ENCODE peak calls at places on chromosomes 4 and X, in four cellular contexts. H is HCT116, F is ovary, C is transverse colon. R is an unnamed sample.

GRCh38 chr4:23614284-23614892 is 275.5 kb downstream of the PPARGC1A start:
- DNase-seq in F (no peak), C (no peak), H (no peak), R (peak; percentile 53)

GRCh38 chr4:148164529-148164928 is 277.7 kb downstream of the NR3C2 start:
- DNase-seq in C (no peak), F (no peak), H (no peak), R (no peak)

GRCh38 chr4:155026715-155027114 is 181.7 kb upstream of the NPY2R start:
- DNase-seq in C (no peak), H (no peak), F (no peak), R (no peak)

GRCh38 chrX:69501433-69501832 is 2.7 kb upstream of the NALF2 start:
- DNase-seq in C (no peak), F (no peak), H (peak; percentile 48), R (no peak)

GRCh38 chr4:128393111-128393704 is 105.6 kb upstream of the PGRMC2 start:
- DNase-seq in C (no peak), H (no peak), F (no peak), R (no peak)

GRCh38 chr4:106584590-106584989 is 216.0 kb upstream of the GIMD1 start:
- DNase-seq in C (no peak), H (no peak), F (no peak), R (no peak)

GRCh38 chrX:41407816-41408215 is 39.3 kb upstream of the NYX start:
- DNase-seq in F (no peak), C (no peak), H (no peak), R (no peak)

GRCh38 chr4:137238456-137238855 is 293.8 kb downstream of the PCDH18 start:
- DNase-seq in H (no peak), F (no peak), C (no peak), R (no peak)

GRCh38 chrX:21885568-21885967 is 29.8 kb downstream of the YY2 start:
- DNase-seq in C (no peak), H (no peak), F (no peak), R (no peak)

GRCh38 chr4:89482248-89482647 is 174.6 kb upstream of the GPRIN3 start:
- DNase-seq in H (peak; percentile 68), C (no peak), F (no peak), R (no peak)

GRCh38 chrX:77389891-77390290 is 57.3 kb upstream of the FGF16 start:
- DNase-seq in C (no peak), H (no peak), F (no peak), R (no peak)

GRCh38 chr4:120923201-120923522 is 636 bp upstream of the PRDM5 start:
- DNase-seq in F (no peak), C (no peak), H (no peak), R (no peak)

GRCh38 chr4:120920666-120921065 is 1.9 kb downstream of the PRDM5 start:
- DNase-seq in F (no peak), H (no peak), C (no peak), R (no peak)

GRCh38 chr4:120921456-120922389 is 803 bp downstream of the PRDM5 start:
- DNase-seq in F (peak; percentile 81), H (no peak), C (peak; percentile 73), R (peak; percentile 66)

GRCh38 chr4:120924931-120925330 is 2.4 kb upstream of the PRDM5 start:
- DNase-seq in F (no peak), H (no peak), C (no peak), R (no peak)

GRCh38 chr4:120922390-120923200 is at the start of gene PRDM5:
- DNase-seq in C (peak; percentile 49), F (peak; percentile 89), H (no peak), R (peak; percentile 66)
- TF ChIP-seq POLR2A in C (no peak), F (peak; percentile 46), H (no peak), R (peak; percentile 59)

DNA sequence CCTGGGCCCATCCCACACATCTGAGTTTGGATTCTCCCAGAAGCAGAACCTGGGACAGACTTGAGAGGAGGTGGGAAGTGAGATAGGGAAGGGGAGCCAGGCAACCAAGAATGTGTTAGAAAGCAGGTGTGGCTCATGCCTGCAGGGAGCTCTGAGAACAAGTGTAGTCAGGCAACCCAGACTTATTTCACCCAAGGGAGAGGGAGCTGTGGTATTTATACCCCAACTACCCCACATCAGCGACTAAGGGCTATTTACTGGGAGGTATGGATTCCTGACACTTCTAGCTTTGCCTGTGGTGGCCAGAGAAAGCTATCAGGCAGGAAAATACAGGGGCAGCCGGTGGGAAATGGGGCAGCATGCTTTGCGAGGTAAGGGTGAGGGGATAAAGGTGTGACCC is 125.8 kb upstream of the MSX1 start:
- DNase-seq in H (no peak), F (no peak), C (no peak), R (no peak)
- H3K27me3 ChIP-seq in H (no peaks in the 10 kb centered on the region), F (no peaks in the 10 kb centered on the region), C (no peaks in the 10 kb centered on the region), R (no peaks in the 10 kb centered on the region)

GRCh38 chr4:44740201-44740600 is 13.8 kb upstream of the GNPDA2 start:
- DNase-seq in F (no peak), H (no peak), C (no peak), R (no peak)
- H3K4me3 ChIP-seq in F (no peak overlapping the region), H (no peak overlapping the region), C (no peak overlapping the region), R (no peak overlapping the region)

GRCh38 chr4:47463235-47463956 is at the start of gene COMMD8:
- DNase-seq in H (peak; percentile 89), C (peak; percentile 98), F (peak; percentile 97), R (peak; percentile 96)
- TF ChIP-seq POLR2A in H (no peak), C (peak; percentile 70), F (peak; percentile 51), R (peak; percentile 48)

GRCh38 chr4:76683154-76683553 is 214.8 kb downstream of the SOWAHB start:
- DNase-seq in F (no peak), H (no peak), C (no peak), R (no peak)
- H3K27me3 ChIP-seq in F (no peaks in the 10 kb centered on the region), H (no peaks in the 10 kb centered on the region), C (no peaks in the 10 kb centered on the region), R (no peaks in the 10 kb centered on the region)

GRCh38 chrX:47936224-47936939 is 67.4 kb downstream of the ZNF182 start:
- DNase-seq in C (no peak), H (no peak), F (no peak), R (peak; percentile 2)
- H3K4me3 ChIP-seq in C (no peak overlapping the region), H (no peak overlapping the region), F (no peak overlapping the region), R (no peak overlapping the region)

GRCh38 chrX:149504915-149505651 is at the start of gene IDS:
- DNase-seq in F (peak; percentile 90), H (peak; percentile 68), C (peak; percentile 92), R (peak; percentile 90)

GRCh38 chrX:149508467-149508866 is 3.4 kb upstream of the IDS start:
- DNase-seq in H (no peak), F (no peak), C (no peak), R (no peak)

GRCh38 chrX:149506349-149506748 is 1.2 kb upstream of the IDS start:
- DNase-seq in H (no peak), F (no peak), C (no peak), R (no peak)

GRCh38 chrX:149505671-149506070 is 565 bp upstream of the IDS start:
- DNase-seq in H (no peak), C (no peak), F (no peak), R (no peak)

GRCh38 chrX:149504226-149504914 is 736 bp downstream of the IDS start:
- DNase-seq in F (no peak), H (no peak), C (peak; percentile 37), R (no peak)
- TF ChIP-seq POLR2A in F (no peak), H (no peak), C (no peak), R (no peak)

DNA sequence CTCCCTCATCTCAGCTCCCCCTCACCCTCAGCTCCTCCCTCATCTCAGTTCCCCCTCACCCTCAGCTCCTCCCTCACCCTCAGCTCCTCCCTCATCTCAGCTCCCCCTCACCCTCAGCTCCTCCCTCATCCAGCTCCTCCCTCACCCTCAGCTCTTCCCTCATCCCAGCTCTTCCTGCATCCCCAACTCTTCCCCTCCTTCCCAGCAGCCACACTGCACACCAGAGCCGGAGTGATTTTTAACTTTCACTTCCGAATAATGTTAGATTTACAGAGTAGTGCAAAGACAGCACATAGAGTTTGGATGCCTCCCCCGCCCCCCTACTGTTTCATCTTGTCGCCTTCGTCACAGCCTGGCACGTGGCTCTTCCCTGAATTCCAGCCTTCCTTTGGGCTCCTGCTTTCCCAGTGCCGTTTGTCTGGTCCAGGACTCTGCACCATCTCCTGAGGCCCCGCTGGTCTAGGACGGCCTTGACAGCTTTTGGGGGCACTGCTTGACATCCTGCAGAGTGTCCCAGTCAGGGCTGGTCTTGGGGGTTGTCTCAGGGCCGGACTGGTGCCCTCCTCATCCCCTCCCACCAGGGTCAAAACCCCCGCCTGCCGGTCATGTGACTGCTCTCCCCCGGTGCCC is 110.2 kb downstream of the FAM53A start:
- DNase-seq in C (no peak), F (no peak), H (no peak), R (no peak)
- H3K27me3 ChIP-seq in C (peaks cover 14% of the 10 kb centered on the region), F (no peaks in the 10 kb centered on the region), H (no peaks in the 10 kb centered on the region), R (no peaks in the 10 kb centered on the region)

GRCh38 chr4:1469596-1470392 is 63.6 kb upstream of the NKX1-1 start:
- DNase-seq in F (peak; percentile 19), C (peak; percentile 5), H (no peak), R (peak; percentile 83)

GRCh38 chr4:1470816-1471442 is 64.7 kb upstream of the NKX1-1 start:
- DNase-seq in C (no peak), F (peak; percentile 25), H (no peak), R (no peak)

GRCh38 chr4:1471443-1472147 is 65.4 kb upstream of the NKX1-1 start:
- DNase-seq in C (no peak), F (peak; percentile 24), H (no peak), R (no peak)

GRCh38 chr4:1469043-1469442 is 62.8 kb upstream of the NKX1-1 start:
- DNase-seq in H (no peak), F (no peak), C (peak; percentile 4), R (no peak)

DNA sequence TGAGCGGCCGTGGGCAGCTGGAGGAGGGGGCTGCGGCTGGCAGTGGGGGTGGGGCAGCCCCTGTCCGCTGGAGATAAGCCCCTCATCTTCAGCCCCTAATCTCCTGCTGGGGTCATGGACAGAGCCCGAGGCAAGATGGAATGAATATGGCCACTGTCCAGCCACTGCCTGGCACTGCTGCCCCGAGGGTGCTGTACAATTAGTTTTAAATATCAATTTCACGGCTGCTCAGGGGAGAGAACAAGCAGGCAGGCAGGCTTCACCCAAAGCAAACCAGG is 64.1 kb upstream of the NKX1-1 start:
- DNase-seq in F (no peak), H (no peak), C (no peak), R (no peak)
- H3K4me3 ChIP-seq in F (no peak overlapping the region), H (no peak overlapping the region), C (no peak overlapping the region), R (no peak overlapping the region)

GRCh38 chr4:105146286-105147219 is at the start of gene TET2:
- DNase-seq in C (peak; percentile 78), H (peak; percentile 68), F (peak; percentile 73), R (peak; percentile 83)
- TF ChIP-seq POLR2A in C (peak; percentile 60), H (peak; percentile 57), F (no peak), R (peak; percentile 61)